ENCODE peak calls at places on chromosome 2, in five cellular contexts. U is colonic mucosa, X is NT2/D1, W is esophagus squamous epithelium, M is thoracic aorta. Y is an unnamed sample.

GRCh38 chr2:239052720-239053665 is 205.1 kb downstream of the TWIST2 start:
- DNase-seq in W (no peak), M (no peak), X (no peak), U (no peak), Y (no peak)

GRCh38 chr2:37625781-37626548 is 45.5 kb downstream of the CDC42EP3 start:
- DNase-seq in U (no peak), W (no peak), X (no peak), M (no peak), Y (no peak)

GRCh38 chr2:156892449-156893335 is 364.8 kb upstream of the GALNT5 start:
- DNase-seq in X (peak; percentile 57), M (no peak), U (no peak), W (no peak), Y (no peak)

GRCh38 chr2:111122631-111123421 is 2.1 kb downstream of the BCL2L11 start:
- DNase-seq in M (no peak), W (no peak), U (peak; percentile 77), X (peak; percentile 83), Y (peak; percentile 86)

GRCh38 chr2:98572676-98573075 is 35.6 kb downstream of the COA5 start:
- DNase-seq in M (no peak), X (no peak), W (no peak), U (no peak), Y (no peak)

GRCh38 chr2:26848336-26849055 is 564 bp downstream of the DPYSL5 start:
- DNase-seq in W (no peak), U (no peak), X (no peak), M (no peak), Y (no peak)

GRCh38 chr2:207121784-207122183 is 44.0 kb downstream of the KLF7 start:
- DNase-seq in M (no peak), X (no peak), W (no peak), U (no peak), Y (no peak)

GRCh38 chr2:174778479-174778962 is 14.2 kb upstream of the CHRNA1 start:
- DNase-seq in W (no peak), U (peak; percentile 22), M (no peak), X (no peak), Y (peak; percentile 48)

GRCh38 chr2:179104736-179105135 is 54.8 kb upstream of the CCDC141 start:
- DNase-seq in U (no peak), X (no peak), W (no peak), M (no peak), Y (no peak)

GRCh38 chr2:15750822-15751221 is 159.2 kb downstream of the DDX1 start:
- DNase-seq in U (no peak), M (no peak), W (no peak), X (no peak), Y (no peak)

GRCh38 chr2:62221141-62221540 is 25.2 kb downstream of the B3GNT2 start:
- DNase-seq in W (no peak), U (no peak), M (no peak), X (no peak), Y (no peak)

GRCh38 chr2:188529710-188530109 is 238.0 kb downstream of the GULP1 start:
- DNase-seq in X (no peak), U (no peak), M (no peak), W (no peak), Y (no peak)

GRCh38 chr2:239545741-239546392 is 145.0 kb upstream of the HDAC4 start:
- DNase-seq in U (no peak), M (no peak), X (no peak), W (no peak), Y (no peak)

GRCh38 chr2:14843507-14844204 is 211.1 kb downstream of the LRATD1 start:
- DNase-seq in U (no peak), X (no peak), M (no peak), W (no peak), Y (no peak)

GRCh38 chr2:25567406-25567805 is 106.0 kb downstream of the DTNB start:
- DNase-seq in U (no peak), M (no peak), W (no peak), X (no peak), Y (peak; percentile 59)

GRCh38 chr2:224343226-224343625 is 58.7 kb downstream of the FAM124B start:
- DNase-seq in M (no peak), W (no peak), U (no peak), X (no peak), Y (no peak)

GRCh38 chr2:43361286-43361685 is 134.9 kb upstream of the ZFP36L2 start:
- DNase-seq in X (no peak), W (no peak), U (no peak), M (no peak), Y (no peak)

GRCh38 chr2:41933585-41934322 is 114.1 kb upstream of the PKDCC start:
- DNase-seq in M (no peak), W (no peak), U (no peak), X (no peak), Y (no peak)

GRCh38 chr2:212451786-212452200 is 86.8 kb downstream of the ERBB4 start:
- DNase-seq in X (no peak), M (no peak), U (no peak), W (no peak), Y (no peak)

GRCh38 chr2:164847966-164848365 is 6.3 kb upstream of the COBLL1 start:
- DNase-seq in W (no peak), U (no peak), M (no peak), X (no peak), Y (no peak)

GRCh38 chr2:224031358-224031970 is 7.6 kb downstream of the SERPINE2 start:
- DNase-seq in W (no peak), U (no peak), M (no peak), X (no peak), Y (no peak)

GRCh38 chr2:56183643-56184499 is at the start of gene CCDC85A:
- DNase-seq in X (peak; percentile 67), W (no peak), M (peak; percentile 51), U (peak; percentile 87), Y (peak; percentile 90)

GRCh38 chr2:64987963-64988419 is 1.2 kb upstream of the SLC1A4 start:
- DNase-seq in M (no peak), W (no peak), U (no peak), X (no peak), Y (no peak)

GRCh38 chr2:127770973-127771735 is 39.8 kb downstream of the WDR33 start:
- DNase-seq in X (no peak), W (no peak), M (no peak), U (no peak), Y (no peak)

GRCh38 chr2:172374318-172375240 is 52.8 kb upstream of the ITGA6 start:
- DNase-seq in X (no peak), U (no peak), M (no peak), W (no peak), Y (no peak)

GRCh38 chr2:1855150-1855549 is 110.8 kb upstream of the PXDN start:
- DNase-seq in M (no peak), U (no peak), W (no peak), X (peak; percentile 54), Y (no peak)

GRCh38 chr2:27191107-27191829 is 20.6 kb upstream of the ATRAID start:
- DNase-seq in U (peak; percentile 43), W (no peak), X (peak; percentile 43), M (no peak), Y (peak; percentile 70)

GRCh38 chr2:240741091-240741490 is 49.4 kb downstream of the AQP12A start:
- DNase-seq in M (no peak), U (no peak), X (no peak), W (no peak), Y (no peak)

GRCh38 chr2:187338679-187339121 is 109.4 kb downstream of the CALCRL start:
- DNase-seq in W (no peak), U (no peak), M (no peak), X (no peak), Y (no peak)

GRCh38 chr2:128978155-128978707 is 659.6 kb upstream of the HS6ST1 start:
- DNase-seq in W (no peak), X (peak; percentile 55), U (no peak), M (no peak), Y (no peak)

GRCh38 chr2:172244419-172245130 is 141.9 kb upstream of the DLX2 start:
- DNase-seq in U (no peak), W (no peak), X (no peak), M (no peak), Y (no peak)

GRCh38 chr2:23260621-23261020 is 124.4 kb upstream of the KLHL29 start:
- DNase-seq in W (no peak), M (no peak), X (no peak), U (no peak), Y (no peak)

GRCh38 chr2:88281302-88282217 is 111.4 kb downstream of the THNSL2 start:
- DNase-seq in M (no peak), W (no peak), U (no peak), X (no peak), Y (peak; percentile 11)

GRCh38 chr2:63755216-63755615 is 86.5 kb upstream of the UGP2 start:
- DNase-seq in X (no peak), M (no peak), W (no peak), U (no peak), Y (no peak)

GRCh38 chr2:221767106-221767878 is 195.2 kb upstream of the EPHA4 start:
- DNase-seq in M (no peak), W (no peak), X (no peak), U (no peak), Y (no peak)

GRCh38 chr2:227320305-227321094 is 4.6 kb upstream of the MFF start:
- DNase-seq in W (no peak), X (no peak), U (no peak), M (no peak), Y (no peak)
- H3K4me1 ChIP-seq in W (no peaks in the 10 kb centered on the region), X (no peaks in the 10 kb centered on the region), U (no peaks in the 10 kb centered on the region), M (no peaks in the 10 kb centered on the region), Y (no peaks in the 10 kb centered on the region)

GRCh38 chr2:9332853-9333245 is 90.5 kb downstream of the ITGB1BP1 start:
- DNase-seq in W (no peak), X (no peak), M (no peak), U (no peak), Y (no peak)

GRCh38 chr2:9331704-9332103 is 91.6 kb downstream of the ITGB1BP1 start:
- DNase-seq in W (no peak), M (no peak), U (no peak), X (no peak), Y (no peak)

GRCh38 chr2:9333591-9334171 is 89.6 kb downstream of the ITGB1BP1 start:
- DNase-seq in W (no peak), X (peak; percentile 40), U (peak; percentile 75), M (no peak), Y (peak; percentile 72)

GRCh38 chr2:9330639-9331270 is 92.6 kb downstream of the ITGB1BP1 start:
- DNase-seq in W (no peak), X (no peak), M (no peak), U (no peak), Y (no peak)

GRCh38 chr2:9332136-9332852 is 91.0 kb downstream of the ITGB1BP1 start:
- DNase-seq in M (no peak), U (no peak), W (no peak), X (no peak), Y (no peak)
- H3K4me1 ChIP-seq in M (peaks cover 3% of the 10 kb centered on the region), U (peaks cover 13% of the 10 kb centered on the region), W (peaks cover 8% of the 10 kb centered on the region), X (no peaks in the 10 kb centered on the region), Y (peaks cover 29% of the 10 kb centered on the region)

GRCh38 chr2:120029672-120030640 is 17.1 kb downstream of the EPB41L5 start:
- DNase-seq in X (no peak), U (no peak), W (no peak), M (no peak), Y (no peak)
- H3K4me1 ChIP-seq in X (no peaks in the 10 kb centered on the region), U (no peaks in the 10 kb centered on the region), W (no peaks in the 10 kb centered on the region), M (no peaks in the 10 kb centered on the region), Y (no peaks in the 10 kb centered on the region)

DNA sequence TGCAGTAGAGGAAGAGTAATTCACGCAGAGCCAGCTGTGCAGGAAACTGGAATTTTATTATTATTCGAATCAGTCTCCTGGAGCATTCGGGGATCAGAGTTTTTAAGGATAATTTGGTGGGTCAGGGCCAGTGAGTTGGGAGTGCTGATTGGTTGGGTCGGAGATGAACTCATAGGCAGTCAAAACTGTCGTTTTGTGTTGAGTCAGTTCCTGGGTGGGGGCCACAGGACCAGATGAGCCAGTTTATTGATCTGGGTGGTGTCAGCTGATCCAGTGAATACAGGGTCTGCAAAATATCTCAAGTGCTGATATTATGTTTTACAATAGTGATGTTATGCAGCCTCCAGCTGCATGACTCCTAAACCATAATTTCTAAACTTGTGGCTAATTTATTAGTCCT is 66.9 kb downstream of the ASAP2 start:
- DNase-seq in X (no peak), U (no peak), M (no peak), W (no peak), Y (no peak)
- H3K4me1 ChIP-seq in X (peaks cover 10% of the 10 kb centered on the region), U (no peaks in the 10 kb centered on the region), M (peaks cover 16% of the 10 kb centered on the region), W (no peaks in the 10 kb centered on the region), Y (peaks cover 8% of the 10 kb centered on the region)